ENCODE peak calls at places on chromosomes 4 and X, in nine cellular contexts. N, B, A, K, Z, Q, H, J and R are unnamed samples.

GRCh38 chrX:43728966-43729365 is 72.9 kb downstream of the MAOA start:
- DNase-seq in N (no peak), B (no peak), A (no peak), K (no peak), Z (no peak), Q (no peak), H (no peak), J (no peak), R (no peak)

GRCh38 chrX:45683914-45684313 is 483.2 kb upstream of the DIPK2B start:
- DNase-seq in N (no peak), B (no peak), A (no peak), K (no peak), Z (no peak), Q (no peak), H (no peak), J (no peak), R (no peak)

GRCh38 chr4:112855058-112855457 is 194.4 kb upstream of the ANK2 start:
- DNase-seq in N (no peak), B (peak), A (no peak), K (no peak), Z (no peak), Q (no peak), H (no peak), J (no peak), R (no peak)

GRCh38 chr4:18689308-18689915 is 667.9 kb upstream of the LCORL start:
- DNase-seq in N (no peak), B (peak), A (peak), K (peak), Z (no peak), Q (no peak), H (peak), J (peak), R (peak)

GRCh38 chrX:12372111-12372510 is 233.8 kb downstream of the FRMPD4 start:
- DNase-seq in N (no peak), B (no peak), A (no peak), K (peak), Z (no peak), Q (no peak), H (no peak), J (no peak), R (no peak)

GRCh38 chr4:36601864-36602263 is 320.4 kb downstream of the DTHD1 start:
- DNase-seq in N (no peak), B (no peak), A (no peak), K (no peak), Z (no peak), Q (no peak), H (no peak), J (no peak), R (no peak)

GRCh38 chr4:67714248-67714583 is 13.3 kb upstream of the UBA6 start:
- DNase-seq in N (no peak), B (no peak), A (no peak), K (no peak), Z (no peak), Q (no peak), H (no peak), J (no peak), R (peak)

GRCh38 chr4:122827899-122828601 is 1.4 kb downstream of the FGF2 start:
- DNase-seq in N (no peak), B (no peak), A (no peak), K (peak), Z (no peak), Q (no peak), H (no peak), J (no peak), R (peak)

GRCh38 chr4:145824469-145824868 is 114.2 kb downstream of the ZNF827 start:
- DNase-seq in N (no peak), B (no peak), A (no peak), K (no peak), Z (no peak), Q (no peak), H (no peak), J (no peak), R (no peak)

GRCh38 chr4:125382995-125383394 is 68.2 kb downstream of the FAT4 start:
- DNase-seq in N (no peak), B (no peak), A (no peak), K (no peak), Z (no peak), Q (no peak), H (no peak), J (no peak), R (no peak)

GRCh38 chrX:115898382-115899001 is 272.1 kb upstream of the AGTR2 start:
- DNase-seq in N (no peak), B (no peak), A (peak), K (no peak), Z (no peak), Q (no peak), H (no peak), J (peak), R (no peak)

GRCh38 chr4:6154875-6155274 is 45.5 kb downstream of the JAKMIP1 start:
- DNase-seq in N (no peak), B (no peak), A (no peak), K (no peak), Z (no peak), Q (no peak), H (no peak), J (no peak), R (no peak)

GRCh38 chrX:38426785-38427184 is 74.4 kb downstream of the OTC start:
- DNase-seq in N (no peak), B (no peak), A (no peak), K (peak), Z (no peak), Q (no peak), H (no peak), J (peak), R (peak)

GRCh38 chr4:156512622-156513021 is 459.0 kb downstream of the PDGFC start:
- DNase-seq in N (no peak), B (no peak), A (no peak), K (no peak), Z (no peak), Q (no peak), H (peak), J (no peak), R (no peak)

GRCh38 chrX:9530848-9531274 is 66.0 kb downstream of the TBL1X start:
- DNase-seq in N (no peak), B (peak), A (no peak), K (peak), Z (peak), Q (peak), H (peak), J (peak), R (peak)

GRCh38 chr4:40976343-40976742 is 226.6 kb downstream of the NSUN7 start:
- DNase-seq in N (no peak), B (peak), A (peak), K (peak), Z (no peak), Q (no peak), H (peak), J (peak), R (peak)

GRCh38 chrX:9662148-9662547 is 103.5 kb downstream of the GPR143 start:
- DNase-seq in N (no peak), B (no peak), A (no peak), K (no peak), Z (no peak), Q (no peak), H (no peak), J (no peak), R (no peak)

GRCh38 chr4:151876411-151876988 is 115.7 kb upstream of the GATB start:
- DNase-seq in N (no peak), B (no peak), A (no peak), K (no peak), Z (no peak), Q (no peak), H (no peak), J (no peak), R (no peak)

GRCh38 chr4:187908079-187908501 is 87.5 kb upstream of the ZFP42 start:
- DNase-seq in N (no peak), B (no peak), A (no peak), K (no peak), Z (peak), Q (no peak), H (no peak), J (no peak), R (no peak)

GRCh38 chr4:13984996-13985780 is 357.7 kb upstream of the BOD1L1 start:
- DNase-seq in N (no peak), B (no peak), A (no peak), K (peak), Z (no peak), Q (no peak), H (no peak), J (peak), R (no peak)

GRCh38 chrX:23841847-23842522 is 59.0 kb downstream of the SAT1 start:
- DNase-seq in N (no peak), B (no peak), A (no peak), K (no peak), Z (no peak), Q (peak), H (no peak), J (no peak), R (no peak)

GRCh38 chr4:14180983-14181601 is 553.6 kb upstream of the BOD1L1 start:
- DNase-seq in N (no peak), B (no peak), A (no peak), K (peak), Z (no peak), Q (no peak), H (peak), J (no peak), R (no peak)

GRCh38 chrX:111743316-111743715 is 62.3 kb downstream of the ALG13 start:
- DNase-seq in N (no peak), B (no peak), A (no peak), K (no peak), Z (no peak), Q (no peak), H (no peak), J (no peak), R (no peak)

GRCh38 chrX:30794497-30794896 is 94.6 kb downstream of the TAB3 start:
- DNase-seq in N (no peak), B (no peak), A (no peak), K (no peak), Z (no peak), Q (peak), H (no peak), J (no peak), R (no peak)

GRCh38 chrX:39605866-39606265 is 491.9 kb downstream of the BCOR start:
- DNase-seq in N (no peak), B (no peak), A (no peak), K (no peak), Z (no peak), Q (no peak), H (no peak), J (no peak), R (no peak)

GRCh38 chr4:76696109-76696508 is 201.8 kb downstream of the SOWAHB start:
- DNase-seq in N (no peak), B (no peak), A (no peak), K (no peak), Z (no peak), Q (no peak), H (no peak), J (peak), R (no peak)

GRCh38 chr4:85861064-85861767 is 386.3 kb downstream of the ARHGAP24 start:
- DNase-seq in N (no peak), B (no peak), A (no peak), K (peak), Z (no peak), Q (no peak), H (no peak), J (no peak), R (no peak)

GRCh38 chr4:165814256-165815010 is 58.6 kb upstream of the TLL1 start:
- DNase-seq in N (no peak), B (no peak), A (no peak), K (no peak), Z (no peak), Q (no peak), H (no peak), J (no peak), R (no peak)

GRCh38 chrX:3963980-3964379 is 250.5 kb upstream of the PRKX start:
- DNase-seq in N (no peak), B (no peak), A (no peak), K (no peak), Z (no peak), Q (no peak), H (no peak), J (no peak), R (no peak)

GRCh38 chrX:82748901-82749505 is 759.1 kb upstream of the POU3F4 start:
- DNase-seq in N (no peak), B (no peak), A (no peak), K (no peak), Z (no peak), Q (no peak), H (no peak), J (no peak), R (no peak)

GRCh38 chr4:138118270-138118669 is 123.9 kb downstream of the SLC7A11 start:
- DNase-seq in N (no peak), B (no peak), A (no peak), K (no peak), Z (no peak), Q (no peak), H (no peak), J (no peak), R (no peak)

GRCh38 chrX:40474205-40474626 is 106.6 kb upstream of the ATP6AP2 start:
- DNase-seq in N (peak), B (no peak), A (no peak), K (peak), Z (no peak), Q (no peak), H (peak), J (no peak), R (no peak)

GRCh38 chrX:2741386-2741785 is 10.5 kb upstream of the XG start:
- DNase-seq in N (no peak), B (no peak), A (no peak), K (no peak), Z (no peak), Q (no peak), H (no peak), J (no peak), R (no peak)

GRCh38 chr4:135552131-135552530 is 1350.5 kb upstream of the PABPC4L start:
- DNase-seq in N (no peak), B (no peak), A (no peak), K (no peak), Z (no peak), Q (no peak), H (no peak), J (no peak), R (no peak)

GRCh38 chrX:7028246-7028645 is 119.3 kb upstream of the STS start:
- DNase-seq in N (no peak), B (no peak), A (no peak), K (no peak), Z (no peak), Q (no peak), H (no peak), J (no peak), R (no peak)

GRCh38 chr4:158065603-158066002 is 107.2 kb downstream of the GASK1B start:
- DNase-seq in N (no peak), B (no peak), A (no peak), K (no peak), Z (no peak), Q (no peak), H (no peak), J (no peak), R (no peak)

GRCh38 chrX:69067841-69068240 is 97.4 kb downstream of the PJA1 start:
- DNase-seq in N (no peak), B (no peak), A (no peak), K (no peak), Z (no peak), Q (peak), H (no peak), J (no peak), R (no peak)

GRCh38 chr4:25029479-25030282 is 1.1 kb downstream of the LGI2 start:
- DNase-seq in N (peak), B (no peak), A (no peak), K (no peak), Z (no peak), Q (no peak), H (no peak), J (no peak), R (no peak)

GRCh38 chr4:45453258-45453841 is 670.5 kb downstream of the GABRG1 start:
- DNase-seq in N (no peak), B (no peak), A (no peak), K (no peak), Z (peak), Q (no peak), H (no peak), J (no peak), R (peak)

DNA sequence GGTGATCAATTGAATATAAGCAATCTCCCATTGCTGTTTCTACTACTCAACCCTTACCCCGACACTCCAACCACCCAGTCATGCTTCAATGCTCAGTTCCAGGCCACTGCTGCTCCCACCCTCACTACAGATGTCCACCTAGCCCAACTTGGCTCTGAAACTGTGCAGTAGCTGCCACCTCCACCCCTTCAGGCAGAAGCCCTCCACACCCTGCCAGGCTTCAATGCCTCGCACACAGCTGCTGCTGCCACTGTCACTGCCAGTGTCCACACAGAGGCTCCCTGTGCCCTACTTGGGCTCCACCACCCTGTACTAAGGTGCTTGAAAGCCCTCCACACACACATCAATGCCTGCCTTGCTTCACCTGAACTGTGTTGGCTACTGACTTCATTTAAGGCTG is 34.6 kb downstream of the LAMTOR3 start:
- DNase-seq in N (no peak), B (no peak), A (no peak), K (no peak), Z (no peak), Q (no peak), H (no peak), J (no peak), R (no peak)
- TF ChIP-seq POLR2A in N (no peak), B (no peak), A (no peak), K (no peak), Z (no peak), Q (no peak), H (no peak), J (no peak), R (no peak)

GRCh38 chr4:184313058-184313709 is 95.5 kb upstream of the ENPP6 start:
- DNase-seq in N (no peak), B (no peak), A (no peak), K (no peak), Z (no peak), Q (no peak), H (no peak), J (no peak), R (no peak)
- TF ChIP-seq POLR2A in N (no peak), B (no peak), A (no peak), K (no peak), Z (no peak), Q (no peak), H (no peak), J (no peak), R (no peak)

DNA sequence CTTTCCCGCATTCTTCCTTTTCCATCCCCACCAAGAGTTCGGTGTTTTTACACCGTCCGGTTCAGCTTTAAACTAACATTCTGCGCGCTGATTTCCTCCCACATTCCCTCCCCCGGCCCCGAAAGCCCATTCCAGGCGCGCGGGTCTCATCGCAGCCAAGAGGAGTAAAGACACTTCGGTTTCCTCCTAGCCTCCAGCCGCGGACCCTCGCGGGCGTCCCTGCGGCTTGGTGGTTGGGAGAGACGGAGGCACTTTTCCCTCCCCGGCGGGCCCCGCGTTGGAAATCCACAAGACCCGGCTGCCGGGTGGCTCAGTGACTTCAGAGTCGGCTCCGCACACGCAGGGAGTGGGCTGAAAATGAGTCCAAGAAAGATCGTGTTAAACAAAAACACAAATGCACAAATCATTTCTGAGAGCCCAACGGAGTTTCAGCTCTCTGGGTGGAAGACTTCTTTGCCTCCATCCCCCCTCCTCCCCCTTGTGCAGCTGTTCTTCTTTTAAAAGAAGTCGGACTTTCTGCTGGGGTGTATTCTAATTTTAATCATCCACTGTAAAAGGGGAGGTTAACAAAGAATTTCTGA is 2.0 kb upstream of the ARX start:
- DNase-seq in N (peak), B (no peak), A (no peak), K (no peak), Z (no peak), Q (no peak), H (no peak), J (no peak), R (no peak)
- TF ChIP-seq POLR2A in N (no peak), B (no peak), A (no peak), K (no peak), Z (no peak), Q (no peak), H (no peak), J (no peak), R (no peak)

GRCh38 chrX:47482065-47482511 is 934 bp downstream of the ZNF41 start:
- DNase-seq in N (no peak), B (no peak), A (no peak), K (no peak), Z (no peak), Q (no peak), H (no peak), J (no peak), R (no peak)

GRCh38 chrX:47481160-47481559 is 1.9 kb downstream of the ZNF41 start:
- DNase-seq in N (no peak), B (no peak), A (no peak), K (no peak), Z (no peak), Q (no peak), H (no peak), J (no peak), R (no peak)

GRCh38 chrX:47482512-47483309 is at the start of gene ZNF41:
- DNase-seq in N (peak), B (peak), A (peak), K (peak), Z (peak), Q (peak), H (peak), J (peak), R (peak)

GRCh38 chrX:47484885-47485284 is 1.9 kb upstream of the ZNF41 start:
- DNase-seq in N (no peak), B (no peak), A (no peak), K (no peak), Z (no peak), Q (no peak), H (no peak), J (no peak), R (no peak)

GRCh38 chrX:47483310-47484268 is 567 bp upstream of the ZNF41 start:
- DNase-seq in N (no peak), B (peak), A (no peak), K (peak), Z (no peak), Q (peak), H (peak), J (peak), R (peak)
- TF ChIP-seq POLR2A in N (no peak), B (no peak), A (no peak), K (no peak), Z (no peak), Q (no peak), H (no peak), J (no peak), R (no peak)

GRCh38 chr4:3771932-3772495 is 5.8 kb downstream of the ADRA2C start:
- DNase-seq in N (no peak), B (no peak), A (no peak), K (no peak), Z (no peak), Q (no peak), H (no peak), J (no peak), R (no peak)

GRCh38 chr4:3772632-3773031 is 6.4 kb downstream of the ADRA2C start:
- DNase-seq in N (no peak), B (no peak), A (no peak), K (no peak), Z (no peak), Q (no peak), H (no peak), J (no peak), R (no peak)

GRCh38 chr4:3775011-3775410 is 8.8 kb downstream of the ADRA2C start:
- DNase-seq in N (no peak), B (no peak), A (no peak), K (no peak), Z (no peak), Q (no peak), H (no peak), J (no peak), R (no peak)

GRCh38 chr4:3774253-3774883 is 8.2 kb downstream of the ADRA2C start:
- DNase-seq in N (no peak), B (no peak), A (no peak), K (no peak), Z (no peak), Q (no peak), H (no peak), J (no peak), R (no peak)

DNA sequence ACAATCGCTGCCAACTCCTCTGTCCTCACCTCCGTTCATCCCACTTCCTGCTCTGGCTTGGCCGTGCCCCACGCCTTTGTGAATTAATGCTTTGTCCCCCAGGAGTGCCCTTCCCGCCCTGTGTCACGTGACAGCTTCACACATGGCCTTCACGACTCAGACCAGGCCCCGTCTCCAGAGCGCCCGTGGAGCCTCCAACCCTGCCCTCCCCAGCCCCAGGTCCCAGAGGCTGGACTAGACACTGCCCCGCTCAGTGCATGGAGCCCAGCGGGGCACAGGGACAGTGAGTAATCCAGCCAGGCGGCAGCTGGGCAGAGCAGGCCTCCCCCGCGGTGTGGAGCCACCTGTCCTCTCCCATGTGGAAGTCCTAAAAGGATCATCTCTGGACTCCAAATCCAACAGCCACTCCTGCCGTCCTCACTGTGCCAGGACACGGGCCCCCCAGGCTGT is 7.4 kb downstream of the ADRA2C start:
- DNase-seq in N (no peak), B (no peak), A (no peak), K (peak), Z (peak), Q (no peak), H (no peak), J (no peak), R (no peak)
- TF ChIP-seq POLR2A in N (no peak), B (no peak), A (no peak), K (no peak), Z (no peak), Q (no peak), H (no peak), J (no peak), R (no peak)

GRCh38 chr4:128061566-128062536 is 739 bp downstream of the LARP1B start:
- DNase-seq in N (no peak), B (peak), A (peak), K (peak), Z (peak), Q (peak), H (peak), J (peak), R (peak)
- TF ChIP-seq POLR2A in N (no peak), B (no peak), A (no peak), K (peak), Z (peak), Q (no peak), H (peak), J (no peak), R (peak)

GRCh38 chr4:109872950-109873656 is 25.2 kb downstream of the LRIT3 start:
- DNase-seq in N (no peak), B (no peak), A (no peak), K (no peak), Z (no peak), Q (no peak), H (no peak), J (no peak), R (no peak)
- TF ChIP-seq POLR2A in N (no peak), B (no peak), A (no peak), K (no peak), Z (no peak), Q (no peak), H (no peak), J (no peak), R (no peak)